ENCODE peak calls at places on chromosomes 12 and 14, in eight cellular contexts. One of them, this sample, is unnamed.

GRCh38 chr14:94027566-94028449 is 1.7 kb downstream of the OTUB2 start:
- DNase-seq in ovary: no peak
- DNase-seq in GM03348: no peak
- DNase-seq in GM23248: peak
- DNase-seq in T-cell: no peak
- DNase-seq in T-helper 9 cell: no peak
- DNase-seq in OCI-LY7: no peak
- DNase-seq in mucosa of gallbladder: no peak
- DNase-seq in this sample: no peak

GRCh38 chr14:99763527-99764221 is 29.5 kb upstream of the EML1 start:
- DNase-seq in T-helper 9 cell: no peak
- DNase-seq in GM23248: no peak
- DNase-seq in T-cell: no peak
- DNase-seq in ovary: no peak
- DNase-seq in GM03348: no peak
- DNase-seq in OCI-LY7: no peak
- DNase-seq in mucosa of gallbladder: no peak
- DNase-seq in this sample: no peak

GRCh38 chr12:14930299-14930698 is 8.0 kb downstream of the ERP27 start:
- DNase-seq in OCI-LY7: no peak
- DNase-seq in mucosa of gallbladder: no peak
- DNase-seq in GM23248: no peak
- DNase-seq in ovary: no peak
- DNase-seq in T-cell: no peak
- DNase-seq in T-helper 9 cell: no peak
- DNase-seq in GM03348: no peak
- DNase-seq in this sample: no peak

GRCh38 chr14:77007339-77007974 is 21.1 kb downstream of the IRF2BPL start:
- DNase-seq in OCI-LY7: no peak
- DNase-seq in ovary: no peak
- DNase-seq in GM03348: no peak
- DNase-seq in T-helper 9 cell: no peak
- DNase-seq in mucosa of gallbladder: no peak
- DNase-seq in GM23248: no peak
- DNase-seq in T-cell: no peak
- DNase-seq in this sample: no peak

GRCh38 chr14:104677506-104678332 is 11.7 kb upstream of the INF2 start:
- DNase-seq in GM03348: peak
- DNase-seq in T-cell: peak
- DNase-seq in mucosa of gallbladder: peak
- DNase-seq in OCI-LY7: peak
- DNase-seq in T-helper 9 cell: peak
- DNase-seq in ovary: peak
- DNase-seq in GM23248: peak
- DNase-seq in this sample: peak

GRCh38 chr12:6724409-6724797 is 557 bp downstream of the COPS7A start:
- DNase-seq in T-helper 9 cell: peak
- DNase-seq in GM03348: peak
- DNase-seq in ovary: no peak
- DNase-seq in T-cell: no peak
- DNase-seq in mucosa of gallbladder: peak
- DNase-seq in GM23248: peak
- DNase-seq in OCI-LY7: peak
- DNase-seq in this sample: no peak

GRCh38 chr14:103518416-103519042 is 4.1 kb downstream of the CKB start:
- DNase-seq in GM03348: peak
- DNase-seq in T-helper 9 cell: peak
- DNase-seq in GM23248: peak
- DNase-seq in OCI-LY7: peak
- DNase-seq in T-cell: peak
- DNase-seq in mucosa of gallbladder: peak
- DNase-seq in ovary: peak
- DNase-seq in this sample: peak

GRCh38 chr12:122851820-122852219 is 16.6 kb downstream of the HIP1R start:
- DNase-seq in GM03348: peak
- DNase-seq in ovary: no peak
- DNase-seq in T-helper 9 cell: no peak
- DNase-seq in OCI-LY7: no peak
- DNase-seq in mucosa of gallbladder: no peak
- DNase-seq in T-cell: no peak
- DNase-seq in GM23248: peak
- DNase-seq in this sample: no peak

GRCh38 chr12:116498471-116498870 is 60.7 kb upstream of the MAP1LC3B2 start:
- DNase-seq in T-cell: no peak
- DNase-seq in mucosa of gallbladder: no peak
- DNase-seq in ovary: no peak
- DNase-seq in GM03348: peak
- DNase-seq in T-helper 9 cell: no peak
- DNase-seq in OCI-LY7: no peak
- DNase-seq in GM23248: peak
- DNase-seq in this sample: no peak